ENCODE peak calls at places on chromosomes 16 and 17, in six cellular contexts. H is AG10803, B is ecto neural progenitor cell, V is iPS DF 6.9, Z is nephron progenitor cell, W is substantia nigra. S is an unnamed sample.

GRCh38 chr16:75072239-75072947 is 44.2 kb downstream of the LDHD start:
- DNase-seq in Z (no peak), H (no peak), W (no peak), B (no peak), V (no peak), S (no peak)

GRCh38 chr16:67237396-67238277 is 9.6 kb downstream of the FHOD1 start:
- DNase-seq in Z (peak), H (no peak), B (no peak), W (no peak), V (no peak), S (no peak)

GRCh38 chr17:41503202-41503601 is 2.2 kb downstream of the KRT13 start:
- DNase-seq in Z (no peak), H (no peak), V (no peak), W (no peak), B (no peak), S (no peak)

GRCh38 chr17:79518330-79519151 is 92.3 kb downstream of the RBFOX3 start:
- DNase-seq in B (no peak), V (no peak), W (no peak), Z (no peak), H (no peak), S (no peak)

GRCh38 chr17:73705594-73705993 is 61.3 kb upstream of the SDK2 start:
- DNase-seq in B (no peak), W (no peak), V (no peak), Z (no peak), H (peak), S (peak)

GRCh38 chr17:81341347-81342061 is 46.4 kb upstream of the SLC38A10 start:
- DNase-seq in B (peak), H (no peak), W (no peak), Z (no peak), V (no peak), S (no peak)

GRCh38 chr16:3625911-3626732 is 14.7 kb upstream of the SLX4 start:
- DNase-seq in V (no peak), B (no peak), Z (no peak), H (peak), W (no peak), S (no peak)

GRCh38 chr17:62592305-62593099 is 35.0 kb upstream of the MRC2 start:
- DNase-seq in H (peak), B (no peak), Z (no peak), W (no peak), V (no peak), S (no peak)

GRCh38 chr16:63403792-63404191 is 1367.6 kb upstream of the CDH8 start:
- DNase-seq in H (no peak), B (no peak), W (no peak), V (no peak), Z (no peak), S (no peak)

GRCh38 chr16:27258241-27258734 is 10.3 kb downstream of the NSMCE1 start:
- DNase-seq in Z (no peak), W (no peak), H (peak), V (no peak), B (no peak), S (no peak)